ENCODE peak calls at places on chromosome 19, in seven cellular contexts. X, N, P, I, V, W and G are unnamed samples.

GRCh38 chr19:44745386-44745831 is 3.1 kb upstream of the BCL3 start:
- DNase-seq in X (peak; percentile 14), N (no peak), P (peak; percentile 60), I (peak; percentile 88), V (no peak), W (no peak), G (peak; percentile 78)

GRCh38 chr19:964761-965694 is 19.1 kb upstream of the WDR18 start:
- DNase-seq in X (no peak), N (no peak), P (no peak), I (no peak), V (no peak), W (no peak), G (no peak)

GRCh38 chr19:39265321-39265916 is 2.8 kb upstream of the IFNL2 start:
- DNase-seq in X (no peak), N (no peak), P (no peak), I (no peak), V (no peak), W (no peak), G (no peak)

GRCh38 chr19:2575734-2576481 is 100.0 kb downstream of the GADD45B start:
- DNase-seq in X (no peak), N (no peak), P (no peak), I (peak; percentile 91), V (no peak), W (no peak), G (peak; percentile 70)

GRCh38 chr19:37511186-37511585 is 4.4 kb downstream of the ZNF793 start:
- DNase-seq in X (no peak), N (no peak), P (no peak), I (no peak), V (no peak), W (no peak), G (no peak)

GRCh38 chr19:33497151-33497777 is 24.3 kb downstream of the PEPD start:
- DNase-seq in X (no peak), N (no peak), P (no peak), I (peak; percentile 33), V (no peak), W (no peak), G (no peak)

GRCh38 chr19:47547175-47547574 is 25.8 kb downstream of the ZNF541 start:
- DNase-seq in X (no peak), N (no peak), P (no peak), I (no peak), V (no peak), W (no peak), G (no peak)

GRCh38 chr19:49546825-49547565 is 19.2 kb downstream of the RCN3 start:
- DNase-seq in X (peak; percentile 86), N (peak; percentile 88), P (peak; percentile 91), I (no peak), V (no peak), W (no peak), G (peak; percentile 66)

GRCh38 chr19:46528601-46529447 is 33.2 kb upstream of the PNMA8B start:
- DNase-seq in X (no peak), N (no peak), P (no peak), I (no peak), V (no peak), W (no peak), G (no peak)

GRCh38 chr19:46069841-46070341 is 29.1 kb upstream of the IGFL4 start:
- DNase-seq in X (peak; percentile 80), N (peak; percentile 19), P (no peak), I (no peak), V (no peak), W (no peak), G (no peak)

GRCh38 chr19:44757735-44758505 is 9.4 kb downstream of the BCL3 start:
- DNase-seq in X (no peak), N (no peak), P (no peak), I (peak; percentile 82), V (no peak), W (no peak), G (peak; percentile 81)

GRCh38 chr19:43490759-43491158 is 13.8 kb downstream of the PHLDB3 start:
- DNase-seq in X (no peak), N (no peak), P (no peak), I (no peak), V (no peak), W (no peak), G (no peak)

GRCh38 chr19:3606174-3606689 is 443 bp downstream of the TBXA2R start:
- DNase-seq in X (no peak), N (peak; percentile 52), P (peak; percentile 58), I (peak; percentile 72), V (no peak), W (no peak), G (no peak)

GRCh38 chr19:1249298-1249989 is 1.1 kb downstream of the MIDN start:
- DNase-seq in X (peak; percentile 89), N (peak; percentile 94), P (peak; percentile 92), I (peak; percentile 96), V (peak; percentile 86), W (peak; percentile 78), G (peak; percentile 95)

GRCh38 chr19:47658431-47659383 is 49.8 kb downstream of the BICRA start:
- DNase-seq in X (no peak), N (no peak), P (no peak), I (no peak), V (no peak), W (no peak), G (no peak)

GRCh38 chr19:18848860-18849661 is 17.3 kb downstream of the UPF1 start:
- DNase-seq in X (no peak), N (no peak), P (no peak), I (peak; percentile 91), V (no peak), W (no peak), G (peak; percentile 73)

GRCh38 chr19:50889638-50890037 is 16.4 kb downstream of the KLK2 start:
- DNase-seq in X (no peak), N (no peak), P (no peak), I (no peak), V (no peak), W (no peak), G (no peak)